ENCODE peak calls at places on chromosomes 11 and 22, in six cellular contexts. E is H1, X is WTC11, P is HepG2, D is K562, Q is GM12878. N is an unnamed sample.

GRCh38 chr22:50270302-50271010 is at the start of gene MAPK11:
- DNase-seq in E (no peak), X (peak), P (peak), D (peak), Q (no peak), N (no peak)

GRCh38 chr11:78898376-78898775 is 323.7 kb upstream of the NARS2 start:
- DNase-seq in E (no peak), X (no peak), P (no peak), D (no peak), Q (no peak), N (no peak)

GRCh38 chr22:27962268-27963191 is 43.5 kb upstream of the PITPNB start:
- DNase-seq in E (no peak), X (no peak), P (no peak), D (no peak), Q (no peak), N (no peak)

GRCh38 chr22:22463855-22464540 is 44.5 kb downstream of the ZNF280B start:
- DNase-seq in E (no peak), X (peak), P (peak), D (peak), Q (no peak), N (peak)

GRCh38 chr11:11279956-11280689 is 72.9 kb downstream of the CSNK2A3 start:
- DNase-seq in E (peak), X (no peak), P (peak), D (no peak), Q (no peak), N (no peak)

GRCh38 chr11:72736452-72737069 is 15.6 kb downstream of the ARAP1 start:
- DNase-seq in E (no peak), X (no peak), P (no peak), D (peak), Q (no peak), N (peak)

GRCh38 chr11:46120711-46121327 is 435 bp downstream of the PHF21A start:
- DNase-seq in E (no peak), X (peak), P (peak), D (peak), Q (no peak), N (no peak)

GRCh38 chr11:130533113-130533803 is 84.8 kb downstream of the ADAMTS15 start:
- DNase-seq in E (no peak), X (no peak), P (no peak), D (no peak), Q (no peak), N (no peak)

GRCh38 chr11:102513869-102514268 is 16.7 kb downstream of the MMP7 start:
- DNase-seq in E (no peak), X (no peak), P (no peak), D (no peak), Q (no peak), N (no peak)

GRCh38 chr11:74639533-74639932 is 47.2 kb downstream of the POLD3 start:
- DNase-seq in E (no peak), X (no peak), P (no peak), D (peak), Q (no peak), N (no peak)

GRCh38 chr22:25690798-25691197 is 51.2 kb upstream of the MYO18B start:
- DNase-seq in E (no peak), X (no peak), P (no peak), D (no peak), Q (no peak), N (no peak)

GRCh38 chr11:96186806-96187205 is 156.2 kb downstream of the MAML2 start:
- DNase-seq in E (no peak), X (no peak), P (no peak), D (no peak), Q (no peak), N (no peak)

GRCh38 chr11:75633409-75634011 is 35.3 kb downstream of the MAP6 start:
- DNase-seq in E (no peak), X (no peak), P (no peak), D (no peak), Q (no peak), N (no peak)

GRCh38 chr11:6572215-6572614 is 31.2 kb downstream of the RRP8 start:
- DNase-seq in E (no peak), X (no peak), P (no peak), D (no peak), Q (no peak), N (no peak)

GRCh38 chr11:13003726-13004493 is 5.2 kb upstream of the RASSF10 start:
- DNase-seq in E (no peak), X (no peak), P (no peak), D (no peak), Q (no peak), N (no peak)

GRCh38 chr11:43756575-43756974 is 76.0 kb downstream of the HSD17B12 start:
- DNase-seq in E (no peak), X (no peak), P (no peak), D (no peak), Q (no peak), N (no peak)

GRCh38 chr11:22234743-22235142 is 41.9 kb downstream of the ANO5 start:
- DNase-seq in E (peak), X (no peak), P (no peak), D (no peak), Q (no peak), N (no peak)

GRCh38 chr22:41713004-41713403 is 13.7 kb downstream of the MEI1 start:
- DNase-seq in E (no peak), X (no peak), P (peak), D (no peak), Q (no peak), N (peak)

GRCh38 chr11:125903753-125904659 is at the start of gene DDX25:
- DNase-seq in E (peak), X (peak), P (no peak), D (no peak), Q (no peak), N (no peak)

GRCh38 chr11:111982019-111982464 is 43.2 kb upstream of the DLAT start:
- DNase-seq in E (peak), X (peak), P (peak), D (peak), Q (peak), N (peak)

GRCh38 chr11:68406318-68407313 is 53.9 kb upstream of the PPP6R3 start:
- DNase-seq in E (no peak), X (no peak), P (peak), D (no peak), Q (no peak), N (no peak)

GRCh38 chr22:49232319-49233067 is 595.2 kb downstream of the BRD1 start:
- DNase-seq in E (no peak), X (no peak), P (no peak), D (no peak), Q (no peak), N (no peak)

GRCh38 chr11:28566643-28567042 is 458.5 kb downstream of the METTL15 start:
- DNase-seq in E (peak), X (peak), P (no peak), D (peak), Q (no peak), N (peak)

GRCh38 chr11:27357250-27357649 is 5.8 kb downstream of the CCDC34 start:
- DNase-seq in E (no peak), X (no peak), P (no peak), D (no peak), Q (no peak), N (no peak)

GRCh38 chr11:74220376-74220775 is 49.3 kb downstream of the PPME1 start:
- DNase-seq in E (no peak), X (no peak), P (no peak), D (no peak), Q (no peak), N (no peak)

GRCh38 chr22:50671641-50672040 is 982 bp upstream of the SHANK3 start:
- DNase-seq in E (no peak), X (no peak), P (no peak), D (no peak), Q (no peak), N (no peak)

GRCh38 chr11:33894402-33894754 is 2.5 kb upstream of the LMO2 start:
- DNase-seq in E (no peak), X (no peak), P (no peak), D (no peak), Q (peak), N (no peak)

GRCh38 chr11:33895752-33896137 is 3.9 kb upstream of the LMO2 start:
- DNase-seq in E (no peak), X (no peak), P (no peak), D (no peak), Q (no peak), N (no peak)

GRCh38 chr11:33891714-33892327 is at the start of gene LMO2:
- DNase-seq in E (no peak), X (no peak), P (no peak), D (peak), Q (no peak), N (no peak)

GRCh38 chr11:33893711-33894401 is 2.0 kb upstream of the LMO2 start:
- DNase-seq in E (no peak), X (no peak), P (no peak), D (no peak), Q (peak), N (no peak)

DNA sequence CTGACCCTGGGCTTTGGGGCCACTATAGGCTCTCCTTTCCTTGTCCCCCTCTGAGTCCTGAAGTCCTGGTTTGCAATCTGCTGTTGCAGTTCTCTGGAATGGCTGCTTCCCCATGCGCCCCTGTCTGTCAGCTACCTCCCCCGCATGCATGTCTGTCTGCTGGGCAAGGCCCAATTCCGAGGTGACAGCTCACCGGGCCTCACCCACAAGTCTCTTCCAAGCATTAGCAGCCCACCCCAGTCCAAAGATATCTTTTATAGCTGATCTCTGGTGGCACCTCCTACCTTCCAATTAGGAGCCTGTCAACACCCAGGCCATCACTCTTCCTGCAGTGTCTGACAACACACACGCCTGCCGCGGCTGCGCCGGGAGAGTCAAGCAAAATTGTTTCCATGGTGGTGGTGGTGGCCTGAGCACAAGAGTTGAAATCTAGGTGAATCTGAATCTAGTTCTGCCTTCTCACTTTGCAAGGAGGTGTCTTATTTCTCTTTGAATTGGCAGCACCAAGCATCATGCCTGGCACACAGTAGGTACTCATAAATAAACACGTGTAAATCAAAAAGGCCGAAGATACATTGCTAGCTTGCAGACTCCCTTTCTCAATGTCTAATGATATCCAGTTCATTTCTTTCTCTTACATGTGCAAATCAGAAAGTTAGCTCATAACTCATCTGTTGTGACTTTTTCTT is 1.2 kb upstream of the LMO2 start:
- DNase-seq in E (no peak), X (no peak), P (no peak), D (peak), Q (no peak), N (no peak)
- TF ChIP-seq ATF3 in E (no peak), X (no peak), P (no peak), D (no peak), Q (no peak), N (no peak)

GRCh38 chr22:42889290-42889689 is 32.2 kb upstream of the ARFGAP3 start:
- DNase-seq in E (no peak), X (no peak), P (no peak), D (no peak), Q (peak), N (no peak)
- TF ChIP-seq ATF3 in E (no peak), X (no peak), P (no peak), D (no peak), Q (no peak), N (no peak)

GRCh38 chr11:106990322-106990721 is 28.0 kb downstream of the GUCY1A2 start:
- DNase-seq in E (no peak), X (peak), P (no peak), D (no peak), Q (no peak), N (no peak)
- TF ChIP-seq ATF3 in E (no peak), X (no peak), P (no peak), D (no peak), Q (no peak), N (no peak)

DNA sequence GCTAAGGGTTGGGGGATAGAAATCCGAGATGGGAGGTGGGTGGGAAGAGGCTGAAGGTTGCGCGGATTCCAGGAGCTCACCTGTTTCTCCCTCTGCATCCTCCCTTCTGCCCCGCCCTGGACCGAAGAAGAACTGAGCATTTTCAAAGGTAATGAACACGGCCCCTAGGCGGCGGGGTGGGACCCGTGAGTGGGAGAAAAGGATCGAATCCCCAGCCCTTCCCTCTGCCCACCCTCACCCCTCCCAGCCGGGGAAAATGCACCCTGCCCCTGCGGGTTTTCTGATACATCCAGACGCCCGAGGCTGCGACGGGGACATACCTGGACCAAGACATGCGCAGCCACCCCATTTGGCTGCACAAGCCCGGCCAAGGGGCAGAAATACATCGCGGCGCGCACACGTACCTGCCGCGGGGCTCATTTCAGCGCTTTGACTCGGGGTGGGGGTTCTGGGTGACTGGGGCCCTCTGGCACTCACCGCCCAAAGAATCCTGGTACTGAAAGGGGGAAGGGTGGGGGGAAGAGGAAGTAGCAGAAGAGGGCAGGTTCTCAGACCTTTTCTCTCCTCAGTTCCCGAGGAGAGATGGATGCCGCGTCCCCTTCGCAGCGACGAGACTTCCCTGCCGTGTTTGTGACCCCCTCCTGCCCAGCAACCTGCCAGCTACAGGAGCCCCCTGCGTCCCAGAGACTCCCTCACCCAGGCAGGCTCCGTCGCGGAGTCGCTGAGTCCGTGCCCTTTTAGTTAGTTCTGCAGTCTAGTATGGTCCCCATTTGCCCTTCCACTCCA is 6.0 kb downstream of the VSIG2 start:
- DNase-seq in E (no peak), X (peak), P (no peak), D (no peak), Q (no peak), N (no peak)
- TF ChIP-seq ATF3 in E (no peak), X (no peak), P (no peak), D (no peak), Q (no peak), N (no peak)

DNA sequence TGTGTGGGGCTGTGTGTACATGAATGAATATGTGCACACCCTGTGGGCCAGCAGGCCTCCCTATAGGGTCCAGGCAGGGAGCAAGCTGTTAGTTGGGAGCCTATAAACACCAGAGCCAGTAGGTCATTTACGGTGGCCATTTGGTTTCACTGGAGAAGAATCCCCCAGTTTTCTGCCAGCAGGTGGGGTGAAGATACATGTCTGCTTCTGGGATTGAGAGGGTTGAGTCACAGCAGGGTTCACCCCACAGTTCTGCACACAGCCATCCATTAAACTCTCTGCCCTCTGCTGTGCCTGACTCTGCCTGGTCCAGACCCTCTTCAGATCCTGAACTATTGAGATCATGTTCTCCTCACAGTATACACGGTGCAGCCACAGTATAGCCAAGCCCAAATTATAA is 34.9 kb downstream of the BARX2 start:
- DNase-seq in E (no peak), X (no peak), P (no peak), D (no peak), Q (no peak), N (no peak)
- TF ChIP-seq ATF3 in E (no peak), X (no peak), P (no peak), D (no peak), Q (no peak), N (no peak)

GRCh38 chr22:46626911-46627805 is 7.0 kb downstream of the GRAMD4 start:
- DNase-seq in E (peak), X (peak), P (no peak), D (peak), Q (no peak), N (no peak)
- TF ChIP-seq ATF3 in E (no peak), X (no peak), P (no peak), D (no peak), Q (no peak), N (no peak)

GRCh38 chr11:93051181-93051580 is 81.7 kb downstream of the MTNR1B start:
- DNase-seq in E (no peak), X (no peak), P (no peak), D (no peak), Q (no peak), N (no peak)
- TF ChIP-seq ATF3 in E (no peak), X (no peak), P (no peak), D (no peak), Q (no peak), N (no peak)

N was measured in HCT116.